ENCODE peak calls at places on chromosomes 3 and 15, in six cellular contexts. X is HepG2, C is hippocampal formation, O is A549, S is hypothalamus, D is HCEC 1CT. Y is an unnamed sample.

GRCh38 chr15:23877502-23878412 is 190.7 kb upstream of the NDN start:
- DNase-seq in X (peak; percentile 50), C (peak; percentile 7), O (peak; percentile 55), S (no peak), D (no peak), Y (no peak)

GRCh38 chr15:71658036-71658435 is 152.3 kb upstream of the NR2E3 start:
- DNase-seq in X (no peak), C (no peak), O (no peak), S (no peak), D (no peak), Y (no peak)

GRCh38 chr15:99324082-99324620 is 72.9 kb downstream of the LRRC28 start:
- DNase-seq in X (no peak), C (no peak), O (peak; percentile 51), S (no peak), D (peak; percentile 88), Y (no peak)

GRCh38 chr3:50340404-50341329 is at the start of gene RASSF1:
- DNase-seq in X (no peak), C (peak; percentile 25), O (no peak), S (no peak), D (peak; percentile 82), Y (no peak)

GRCh38 chr3:99862208-99862607 is 44.5 kb downstream of the CMSS1 start:
- DNase-seq in X (no peak), C (no peak), O (no peak), S (no peak), D (peak; percentile 96), Y (no peak)

GRCh38 chr3:8625991-8626390 is 18.6 kb downstream of the SSUH2 start:
- DNase-seq in X (no peak), C (no peak), O (no peak), S (no peak), D (peak; percentile 5), Y (no peak)

GRCh38 chr15:45448066-45448510 is 69.7 kb upstream of the GATM start:
- DNase-seq in X (no peak), C (no peak), O (no peak), S (no peak), D (no peak), Y (no peak)

GRCh38 chr15:44801368-44801767 is 65.0 kb downstream of the TRIM69 start:
- DNase-seq in X (peak; percentile 14), C (no peak), O (no peak), S (no peak), D (no peak), Y (no peak)

GRCh38 chr3:81249540-81250029 is 511.9 kb downstream of the GBE1 start:
- DNase-seq in X (peak; percentile 97), C (no peak), O (peak; percentile 3), S (no peak), D (peak; percentile 45), Y (no peak)